ENCODE peak calls at places on chromosomes 6 and 20, in five cellular contexts. H, V, P, D and X are unnamed samples.
A peak's percentile ranks its signal among the peaks of the same experiment; 100 is the strongest.

GRCh38 chr6:160737934-160738333 is 35.9 kb downstream of the PLG start:
- DNase-seq in H (peak; percentile 75), V (no peak), P (no peak), D (no peak), X (no peak)

GRCh38 chr20:50309280-50309763 is 118.7 kb downstream of the CEBPB start:
- DNase-seq in H (no peak), V (no peak), P (no peak), D (no peak), X (peak; percentile 47)

GRCh38 chr20:45938727-45939438 is 4.4 kb downstream of the PCIF1 start:
- DNase-seq in H (no peak), V (no peak), P (no peak), D (no peak), X (no peak)

GRCh38 chr6:105137388-105137787 is 42.4 kb downstream of the POPDC3 start:
- DNase-seq in H (peak; percentile 9), V (no peak), P (no peak), D (no peak), X (peak; percentile 25)

GRCh38 chr6:113564401-113565161 is 292.6 kb upstream of the MARCKS start:
- DNase-seq in H (no peak), V (no peak), P (peak; percentile 50), D (peak; percentile 72), X (peak; percentile 77)

GRCh38 chr20:15673206-15673605 is 900.0 kb downstream of the KIF16B start:
- DNase-seq in H (peak; percentile 53), V (no peak), P (no peak), D (no peak), X (no peak)

GRCh38 chr6:2718334-2719052 is 32.2 kb downstream of the MYLK4 start:
- DNase-seq in H (no peak), V (no peak), P (no peak), D (no peak), X (no peak)

GRCh38 chr6:123926000-123926399 is 122.3 kb downstream of the NKAIN2 start:
- DNase-seq in H (peak; percentile 42), V (no peak), P (no peak), D (no peak), X (no peak)

GRCh38 chr6:74731921-74732320 is 473.9 kb downstream of the COL12A1 start:
- DNase-seq in H (peak; percentile 27), V (no peak), P (no peak), D (no peak), X (no peak)

GRCh38 chr6:48765352-48765961 is 654.5 kb upstream of the PTCHD4 start:
- DNase-seq in H (peak; percentile 58), V (no peak), P (peak; percentile 64), D (no peak), X (no peak)

GRCh38 chr6:23611776-23612381 is 514.1 kb upstream of the NRSN1 start:
- DNase-seq in H (no peak), V (no peak), P (no peak), D (no peak), X (no peak)

GRCh38 chr6:18424201-18424600 is 37.1 kb downstream of the RNF144B start:
- DNase-seq in H (no peak), V (no peak), P (no peak), D (no peak), X (no peak)

GRCh38 chr20:46204594-46205205 is 86.6 kb downstream of the CD40 start:
- DNase-seq in H (no peak), V (no peak), P (no peak), D (no peak), X (no peak)

GRCh38 chr20:20076297-20077065 is 24.1 kb downstream of the CFAP61 start:
- DNase-seq in H (peak; percentile 26), V (no peak), P (no peak), D (no peak), X (no peak)

GRCh38 chr20:40276291-40276690 is 412.7 kb downstream of the MAFB start:
- DNase-seq in H (no peak), V (no peak), P (no peak), D (no peak), X (peak; percentile 18)

GRCh38 chr20:11849270-11849920 is 68.3 kb upstream of the BTBD3 start:
- DNase-seq in H (no peak), V (no peak), P (no peak), D (no peak), X (no peak)

GRCh38 chr20:434221-434620 is 26.1 kb downstream of the RBCK1 start:
- DNase-seq in H (no peak), V (no peak), P (no peak), D (no peak), X (no peak)

GRCh38 chr6:40990301-40990700 is 48.7 kb downstream of the UNC5CL start:
- DNase-seq in H (no peak), V (no peak), P (no peak), D (no peak), X (no peak)

GRCh38 chr20:43536817-43537440 is 21.9 kb upstream of the SGK2 start:
- DNase-seq in H (no peak), V (no peak), P (no peak), D (no peak), X (no peak)

GRCh38 chr6:133248241-133249001 is 7.3 kb downstream of the EYA4 start:
- DNase-seq in H (peak; percentile 14), V (no peak), P (no peak), D (no peak), X (no peak)

GRCh38 chr6:15996030-15996429 is 132.9 kb upstream of the MYLIP start:
- DNase-seq in H (no peak), V (no peak), P (no peak), D (no peak), X (no peak)

GRCh38 chr20:9319687-9320384 is 194.6 kb upstream of the LAMP5 start:
- DNase-seq in H (no peak), V (no peak), P (no peak), D (no peak), X (no peak)

GRCh38 chr6:81750201-81750600 is 2.3 kb downstream of the TENT5A start:
- DNase-seq in H (no peak), V (no peak), P (no peak), D (no peak), X (no peak)
- H3K4me3 ChIP-seq in H (peak overlapping the region; percentile 96), V (no peak overlapping the region), P (peak overlapping the region; percentile 79), D (peak overlapping the region; percentile 84), X (peak overlapping the region; percentile 90)

DNA sequence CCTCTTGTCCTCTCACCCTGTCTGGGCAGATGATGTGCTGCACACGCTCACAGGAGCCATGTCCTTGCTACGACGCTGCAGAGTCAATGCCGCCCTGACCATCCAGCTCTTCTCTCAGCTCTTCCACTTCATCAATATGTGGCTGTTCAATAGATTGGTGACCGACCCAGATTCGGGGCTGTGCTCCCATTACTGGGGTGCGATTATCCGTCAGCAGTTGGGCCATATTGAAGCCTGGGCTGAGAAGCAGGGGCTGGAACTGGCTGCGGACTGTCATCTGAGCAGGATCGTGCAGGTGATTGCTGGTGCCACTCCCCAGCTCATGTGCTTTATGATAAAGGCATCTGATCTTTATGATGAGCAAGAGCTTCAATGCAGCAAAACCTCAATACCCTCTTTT is 82.3 kb upstream of the KIF25 start:
- DNase-seq in H (no peak), V (no peak), P (no peak), D (no peak), X (no peak)
- H3K36me3 ChIP-seq in H (peaks cover 39% of the 10 kb centered on the region), V (no peaks in the 10 kb centered on the region), P (peaks cover 38% of the 10 kb centered on the region), D (peaks cover 78% of the 10 kb centered on the region), X (no peaks in the 10 kb centered on the region)

GRCh38 chr20:62663484-62664315 is 21.4 kb downstream of the SLCO4A1 start:
- DNase-seq in H (no peak), V (no peak), P (no peak), D (no peak), X (no peak)

GRCh38 chr20:62666736-62667529 is 24.6 kb downstream of the SLCO4A1 start:
- DNase-seq in H (peak; percentile 88), V (no peak), P (no peak), D (no peak), X (peak; percentile 56)

GRCh38 chr20:62664316-62664971 is 22.1 kb downstream of the SLCO4A1 start:
- DNase-seq in H (no peak), V (no peak), P (no peak), D (no peak), X (no peak)

GRCh38 chr20:62665826-62666735 is 23.8 kb downstream of the SLCO4A1 start:
- DNase-seq in H (no peak), V (no peak), P (no peak), D (no peak), X (no peak)

DNA sequence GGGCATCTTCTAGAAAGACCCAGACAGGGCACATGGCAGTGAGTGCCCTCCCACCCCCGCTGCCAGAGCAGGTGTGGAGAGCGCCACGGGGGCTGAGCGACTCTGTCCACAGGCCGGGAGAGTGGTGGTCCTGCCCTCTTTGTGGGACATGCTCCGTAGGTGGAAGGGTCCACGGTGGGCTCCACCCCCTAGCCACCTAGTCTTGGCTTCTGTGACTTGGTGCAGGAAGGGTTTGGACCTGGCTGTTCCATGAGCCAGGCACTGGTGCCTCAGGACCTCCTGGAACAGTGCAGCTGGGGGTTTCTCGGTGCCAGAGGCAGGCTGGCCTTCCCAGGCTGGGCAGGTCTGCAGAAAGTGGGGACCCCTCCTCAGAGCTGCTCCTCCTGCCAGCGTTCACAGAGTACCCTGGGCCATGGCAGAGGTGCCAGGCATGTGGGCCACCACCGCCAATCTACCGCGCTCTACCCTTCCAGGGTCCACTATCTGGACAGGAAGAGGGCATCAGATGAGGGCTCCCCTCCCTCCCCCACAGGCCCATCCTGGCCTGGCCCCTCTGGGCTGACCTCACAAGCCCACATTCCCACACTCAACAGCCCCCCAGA is 23.0 kb downstream of the SLCO4A1 start:
- DNase-seq in H (no peak), V (no peak), P (no peak), D (no peak), X (no peak)
- H3K4me1 ChIP-seq in H (peaks cover 32% of the 10 kb centered on the region), V (no peaks in the 10 kb centered on the region), P (peaks cover 12% of the 10 kb centered on the region), D (peaks cover 13% of the 10 kb centered on the region), X (no peaks in the 10 kb centered on the region)

DNA sequence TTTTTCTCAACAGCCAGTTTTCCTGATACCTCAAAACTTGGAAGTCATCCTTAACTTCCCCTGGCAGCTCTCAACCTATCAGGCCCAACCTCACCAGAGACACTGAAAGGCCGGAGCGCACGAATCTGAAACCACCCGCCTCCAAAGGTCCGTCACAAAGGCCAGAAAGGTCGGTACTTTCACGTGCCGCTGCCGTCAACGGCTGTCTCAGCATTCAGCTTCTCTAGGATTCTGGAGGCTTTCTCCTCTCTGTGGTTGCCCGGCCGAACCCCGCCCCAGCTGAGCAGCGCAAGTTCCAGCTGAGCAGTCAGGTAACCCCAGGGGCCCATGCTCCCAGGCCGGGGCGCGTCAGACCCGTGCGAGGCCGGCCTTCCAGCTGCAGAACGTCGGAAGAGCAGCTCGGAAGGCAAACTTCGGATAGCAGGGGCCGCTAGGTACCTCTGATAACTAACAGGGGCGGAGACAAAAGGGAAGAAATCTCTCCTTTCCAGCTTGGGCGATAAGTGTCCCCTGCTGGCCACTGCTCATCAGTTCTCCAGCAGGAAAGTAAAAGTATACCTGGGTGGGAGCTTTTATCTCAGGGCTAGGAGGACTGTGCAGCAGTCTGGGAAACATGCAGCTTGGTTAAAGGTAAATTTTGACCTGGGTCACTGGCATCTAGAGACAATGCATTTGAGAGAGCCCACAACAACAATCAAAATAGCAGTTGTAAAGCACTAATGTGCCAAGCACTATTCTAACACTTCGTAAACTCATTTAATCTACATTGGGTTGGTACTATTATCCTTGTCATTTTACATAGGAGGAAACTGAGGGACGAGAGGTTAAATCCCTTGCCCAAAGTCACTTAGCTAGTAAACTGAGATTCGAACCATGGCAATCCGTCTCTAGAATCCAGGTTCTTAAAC is 16.1 kb downstream of the ZSCAN12 start:
- DNase-seq in H (peak; percentile 88), V (peak; percentile 22), P (peak; percentile 83), D (peak; percentile 93), X (peak; percentile 85)
- H3K4me3 ChIP-seq in H (peak overlapping the region; percentile 53), V (peak overlapping the region; percentile 22), P (no peak overlapping the region), D (peak overlapping the region; percentile 53), X (peak overlapping the region; percentile 39)